ENCODE peak calls at places on chromosome 21, in seven cellular contexts. A, B, P, N, S, W and U are unnamed samples. For H3K4me1 and H3K9me3, the result is how much of the 10 kb centered on the place peaks cover.

GRCh38 chr21:16241500-16241963 is 511.8 kb downstream of the USP25 start:
- DNase-seq in P (no peak), W (no peak), S (no peak), N (no peak), A (no peak), B (no peak), U (peak)

GRCh38 chr21:35178812-35179211 is 129.7 kb upstream of the RUNX1 start:
- DNase-seq in S (no peak), A (no peak), P (no peak), W (no peak), N (no peak), B (no peak), U (no peak)

GRCh38 chr21:35128526-35128925 is 79.4 kb upstream of the RUNX1 start:
- DNase-seq in N (no peak), S (no peak), W (no peak), A (peak), P (no peak), B (no peak), U (no peak)

GRCh38 chr21:38768385-38769071 is 37.2 kb upstream of the ETS2 start:
- DNase-seq in P (no peak), W (no peak), B (no peak), N (peak), S (no peak), A (no peak), U (no peak)

GRCh38 chr21:26027696-26028095 is 142.9 kb downstream of the APP start:
- DNase-seq in N (no peak), W (no peak), S (no peak), A (no peak), B (no peak), P (no peak), U (no peak)

GRCh38 chr21:18950045-18950740 is 546.6 kb upstream of the TMPRSS15 start:
- DNase-seq in W (no peak), S (no peak), A (no peak), P (no peak), B (no peak), N (no peak), U (no peak)

GRCh38 chr21:36034211-36034913 is 26.0 kb downstream of the SETD4 start:
- DNase-seq in S (no peak), B (no peak), W (no peak), P (no peak), A (no peak), N (no peak), U (no peak)

GRCh38 chr21:24895885-24896734 is 711.2 kb downstream of the MRPL39 start:
- DNase-seq in S (peak), A (no peak), P (peak), W (no peak), N (no peak), B (no peak), U (no peak)

GRCh38 chr21:25934771-25935224 is 200.0 kb downstream of the GABPA start:
- DNase-seq in N (peak), B (no peak), W (peak), A (peak), S (peak), P (peak), U (no peak)

GRCh38 chr21:29849735-29850176 is 90.0 kb downstream of the GRIK1 start:
- DNase-seq in N (peak), B (no peak), S (peak), A (no peak), W (no peak), P (peak), U (peak)

GRCh38 chr21:42468511-42469131 is 27.4 kb downstream of the RSPH1 start:
- DNase-seq in N (no peak), A (peak), P (no peak), B (no peak), S (no peak), W (no peak), U (no peak)
- H3K4me1 ChIP-seq in N (under half), A (half or more), P (under half), B (under half), S (half or more), W (under half), U (under half)

GRCh38 chr21:45572783-45573451 is 30.7 kb upstream of the SLC19A1 start:
- DNase-seq in P (no peak), N (no peak), W (peak), A (no peak), S (no peak), B (no peak), U (no peak)

GRCh38 chr21:45575304-45575992 is 33.2 kb upstream of the SLC19A1 start:
- DNase-seq in W (peak), A (no peak), P (no peak), B (no peak), S (no peak), N (no peak), U (no peak)

GRCh38 chr21:45574691-45575090 is 32.5 kb upstream of the SLC19A1 start:
- DNase-seq in S (no peak), B (no peak), A (no peak), P (no peak), W (peak), N (no peak), U (no peak)

GRCh38 chr21:45573452-45574035 is 31.3 kb upstream of the SLC19A1 start:
- DNase-seq in P (no peak), B (no peak), A (no peak), S (no peak), N (no peak), W (no peak), U (no peak)

GRCh38 chr21:45574081-45574501 is 31.9 kb upstream of the SLC19A1 start:
- DNase-seq in S (no peak), N (no peak), W (peak), A (no peak), P (no peak), B (no peak), U (no peak)
- H3K27ac ChIP-seq in S (peak), N (no peak), W (peak), A (no peak), P (no peak), B (no peak), U (no peak)

GRCh38 chr21:46661211-46661625 is 25.7 kb downstream of the PRMT2 start:
- DNase-seq in B (peak), N (peak), S (peak), W (peak), P (peak), A (no peak), U (no peak)
- H3K9me3 ChIP-seq in B (under half), N (under half), S (under half), W (under half), P (under half), A (under half), U (under half)

GRCh38 chr21:44497641-44498243 is 42.3 kb downstream of the KRTAP10-1 start:
- DNase-seq in N (no peak), S (no peak), P (no peak), W (no peak), B (no peak), A (no peak), U (no peak)

GRCh38 chr21:44494956-44495355 is 39.6 kb downstream of the LRRC3 start:
- DNase-seq in S (no peak), P (no peak), B (no peak), W (no peak), N (no peak), A (no peak), U (no peak)

GRCh38 chr21:44496900-44497550 is 41.7 kb downstream of the LRRC3 start:
- DNase-seq in S (no peak), N (no peak), B (no peak), A (no peak), W (no peak), P (no peak), U (no peak)

GRCh38 chr21:44495641-44496040 is 40.3 kb downstream of the LRRC3 start:
- DNase-seq in A (no peak), P (no peak), B (no peak), S (no peak), N (no peak), W (no peak), U (no peak)

DNA sequence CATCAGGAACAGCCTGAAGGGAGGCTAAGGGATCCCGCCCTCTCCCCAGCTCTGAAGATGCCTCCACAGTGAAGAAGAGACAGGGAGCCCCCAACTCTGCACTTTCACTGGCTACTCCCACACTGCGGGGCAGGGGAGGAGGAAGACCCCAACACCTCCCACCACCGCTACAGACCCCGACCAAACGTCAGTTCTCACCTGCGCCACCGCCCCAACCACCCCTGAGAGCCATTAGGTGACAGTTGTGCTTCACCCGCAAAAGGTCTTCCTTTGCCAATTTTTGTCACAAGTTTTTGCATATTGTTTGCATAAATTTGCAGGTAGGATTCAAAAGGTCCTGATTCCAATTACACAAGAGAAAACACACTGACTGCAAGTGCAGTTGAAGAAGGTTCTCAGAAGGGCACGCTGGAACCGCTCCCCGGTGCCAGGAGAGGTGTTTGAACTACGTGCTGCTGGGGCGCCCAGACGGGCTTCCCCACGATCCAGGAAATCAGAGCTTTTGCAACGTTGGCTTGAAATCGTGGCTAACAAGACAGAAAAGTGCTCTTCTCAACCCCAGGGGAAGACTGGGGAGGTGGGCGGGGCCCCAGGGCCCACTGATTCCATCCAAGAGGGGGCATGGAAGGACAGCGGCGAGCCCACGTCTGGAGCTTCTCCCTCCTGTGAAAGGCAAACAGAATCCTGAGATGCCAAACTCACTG is 41.0 kb downstream of the LRRC3 start:
- DNase-seq in P (no peak), S (no peak), W (no peak), B (no peak), A (no peak), N (no peak), U (no peak)
- H3K4me1 ChIP-seq in P (under half), S (under half), W (under half), B (under half), A (under half), N (under half), U (under half)

DNA sequence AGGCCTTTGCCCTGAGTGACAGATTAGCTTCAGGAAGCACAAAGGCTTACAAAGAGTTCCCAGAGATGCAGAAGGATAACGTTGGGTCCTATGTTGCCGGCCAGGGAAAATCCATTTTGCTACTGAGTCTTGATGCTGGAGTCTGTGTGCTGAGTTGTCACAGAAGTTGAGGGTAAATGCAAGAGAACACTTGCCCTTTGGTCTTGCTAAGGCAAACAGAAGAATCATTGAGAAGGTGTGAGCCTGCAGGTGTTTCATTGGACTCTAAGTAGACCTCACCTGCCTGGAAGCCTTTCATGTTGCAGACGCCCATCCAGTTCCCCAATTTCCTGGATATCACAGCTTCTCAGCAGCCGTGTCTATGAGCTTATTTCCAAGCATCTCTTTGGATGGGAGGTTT is 105.2 kb downstream of the PCP4 start:
- DNase-seq in B (no peak), W (no peak), S (no peak), P (no peak), N (peak), A (no peak), U (no peak)
- H3K27ac ChIP-seq in B (no peak), W (no peak), S (no peak), P (peak), N (no peak), A (no peak), U (no peak)

GRCh38 chr21:20942523-20942922 is 55.7 kb upstream of the NCAM2 start:
- DNase-seq in A (no peak), N (no peak), W (no peak), P (no peak), S (no peak), B (no peak), U (no peak)
- H3K9me3 ChIP-seq in A (under half), N (under half), W (under half), P (under half), S (under half), B (under half), U (under half)

GRCh38 chr21:44974676-44975075 is 34.8 kb downstream of the SLX9 start:
- DNase-seq in A (no peak), S (no peak), P (no peak), B (no peak), W (no peak), N (no peak), U (no peak)

GRCh38 chr21:44979687-44980561 is 40.1 kb downstream of the SLX9 start:
- DNase-seq in P (no peak), N (no peak), S (no peak), A (no peak), W (no peak), B (no peak), U (no peak)

GRCh38 chr21:44980562-44981489 is 41.0 kb downstream of the SLX9 start:
- DNase-seq in N (no peak), A (no peak), W (no peak), B (no peak), S (no peak), P (no peak), U (no peak)

GRCh38 chr21:44975720-44976555 is 36.1 kb downstream of the SLX9 start:
- DNase-seq in W (no peak), B (no peak), P (no peak), A (no peak), S (no peak), N (no peak), U (no peak)

GRCh38 chr21:44977616-44978340 is 37.9 kb downstream of the SLX9 start:
- DNase-seq in B (no peak), A (no peak), W (no peak), P (no peak), S (no peak), N (no peak), U (no peak)
- H3K4me1 ChIP-seq in B (under half), A (under half), W (under half), P (under half), S (under half), N (under half), U (under half)

GRCh38 chr21:41419921-41420862 is 5.8 kb upstream of the MX1 start:
- DNase-seq in S (peak), N (peak), W (peak), A (peak), P (peak), B (peak), U (peak)
- H3K27ac ChIP-seq in S (peak), N (no peak), W (peak), A (peak), P (peak), B (peak), U (no peak)